ENCODE peak calls at places on chromosomes 5 and 9, in eight cellular contexts. G, A, C, B, K, L, M and F are unnamed samples.

GRCh38 chr5:28707706-28708105 is 1669.3 kb upstream of the CDH9 start:
- DNase-seq in A (peak), B (no peak), K (no peak), M (no peak), L (no peak), G (no peak), C (peak), F (no peak)

GRCh38 chr9:93041108-93041802 is 17.2 kb upstream of the SUSD3 start:
- DNase-seq in A (no peak), M (no peak), K (no peak), C (no peak), L (no peak), G (no peak), B (no peak), F (no peak)

GRCh38 chr9:87016681-87017080 is 69.4 kb upstream of the GAS1 start:
- DNase-seq in M (no peak), B (no peak), A (no peak), G (no peak), C (no peak), K (no peak), L (no peak), F (no peak)

GRCh38 chr9:77424993-77425392 is 223.1 kb downstream of the GNA14 start:
- DNase-seq in G (no peak), B (no peak), K (no peak), M (no peak), L (no peak), C (peak), A (peak), F (no peak)

GRCh38 chr5:67773439-67773988 is 442.0 kb upstream of the PIK3R1 start:
- DNase-seq in K (no peak), B (no peak), L (no peak), M (no peak), A (peak), C (peak), G (peak), F (no peak)

GRCh38 chr5:10631597-10631996 is 67.7 kb downstream of the ANKRD33B start:
- DNase-seq in K (no peak), M (peak), L (no peak), B (no peak), A (no peak), G (no peak), C (no peak), F (peak)

GRCh38 chr5:3348576-3349535 is 246.8 kb upstream of the IRX1 start:
- DNase-seq in C (no peak), A (no peak), L (peak), G (no peak), B (no peak), M (no peak), K (no peak), F (no peak)

GRCh38 chr9:92728831-92729734 is 35.5 kb downstream of the BICD2 start:
- DNase-seq in L (peak), G (peak), B (peak), C (no peak), M (peak), A (no peak), K (no peak), F (peak)

GRCh38 chr5:157915638-157916037 is 56.7 kb upstream of the CLINT1 start:
- DNase-seq in A (peak), G (no peak), L (peak), C (peak), M (no peak), K (no peak), B (no peak), F (no peak)

GRCh38 chr5:120082316-120083068 is 381.6 kb upstream of the PRR16 start:
- DNase-seq in M (no peak), B (no peak), L (no peak), K (no peak), G (no peak), C (no peak), A (no peak), F (no peak)

GRCh38 chr9:131645078-131645776 is 94.6 kb downstream of the RAPGEF1 start:
- DNase-seq in C (no peak), A (no peak), M (no peak), G (no peak), L (no peak), B (no peak), K (no peak), F (no peak)
- TF ChIP-seq CTCF in C (no peak), A (no peak), M (no peak), G (no peak), L (no peak), B (no peak), K (no peak), F (no peak)

DNA sequence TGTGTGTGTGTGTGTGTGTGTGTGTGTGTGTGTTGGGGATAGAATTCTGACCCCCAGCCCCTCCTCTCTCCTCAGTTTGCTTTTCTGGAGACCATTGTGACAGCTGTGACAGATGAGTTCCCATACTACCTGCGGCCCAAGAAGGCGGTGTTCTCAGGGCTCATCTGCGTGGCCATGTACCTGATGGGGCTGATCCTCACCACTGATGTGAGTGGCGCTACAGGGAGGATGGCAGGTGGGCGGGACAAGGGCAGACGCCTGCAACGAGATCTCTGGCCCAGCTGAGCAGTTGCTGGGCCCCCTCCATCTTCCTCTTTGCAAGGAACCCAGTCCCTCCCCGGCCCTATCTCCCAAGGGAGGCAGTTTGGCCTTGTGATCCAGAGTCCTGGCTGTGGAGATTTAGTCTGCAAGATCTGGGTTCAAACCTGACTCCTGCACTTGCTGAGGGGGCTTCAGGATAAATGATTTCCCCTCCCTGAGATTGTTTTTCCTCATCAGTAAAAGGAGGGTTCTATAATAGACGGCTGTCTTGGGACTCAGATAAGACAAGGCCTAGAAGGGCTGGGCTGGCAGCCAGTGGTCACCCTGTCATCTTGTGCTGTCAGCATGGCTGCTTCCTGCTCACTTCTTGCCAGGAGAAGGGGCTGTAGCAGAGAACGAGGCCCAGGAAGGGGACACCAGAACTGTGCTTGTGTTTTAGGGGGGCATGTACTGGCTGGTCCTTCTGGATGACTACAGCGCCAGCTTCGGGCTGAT is 14.1 kb downstream of the SLC6A7 start:
- DNase-seq in C (no peak), L (no peak), M (no peak), G (no peak), K (no peak), B (no peak), A (no peak), F (no peak)
- TF ChIP-seq CTCF in C (no peak), L (no peak), M (no peak), G (no peak), K (no peak), B (no peak), A (no peak), F (no peak)

DNA sequence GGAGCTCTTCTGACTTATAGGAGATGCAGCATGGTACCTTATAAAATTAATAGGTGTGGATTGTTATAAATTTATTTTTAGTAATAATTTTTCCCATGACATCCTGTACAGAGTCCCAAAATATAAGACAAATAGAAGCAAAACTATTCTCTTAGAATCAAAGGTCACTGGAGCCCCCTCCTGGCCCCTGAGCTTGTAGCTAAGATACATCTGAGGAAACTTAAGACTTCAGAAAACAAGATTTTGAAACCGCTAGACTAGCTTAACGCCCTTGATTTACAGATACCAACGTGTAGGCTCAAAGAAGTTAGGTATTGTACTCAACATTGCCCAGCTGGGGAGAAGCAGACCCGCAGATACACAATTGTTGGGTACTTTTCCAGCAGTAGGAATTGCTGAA is 45.7 kb upstream of the KCNN2 start:
- DNase-seq in A (no peak), B (no peak), G (peak), K (no peak), C (no peak), L (no peak), M (no peak), F (no peak)
- TF ChIP-seq CTCF in A (no peak), B (no peak), G (peak), K (no peak), C (no peak), L (no peak), M (no peak), F (no peak)

DNA sequence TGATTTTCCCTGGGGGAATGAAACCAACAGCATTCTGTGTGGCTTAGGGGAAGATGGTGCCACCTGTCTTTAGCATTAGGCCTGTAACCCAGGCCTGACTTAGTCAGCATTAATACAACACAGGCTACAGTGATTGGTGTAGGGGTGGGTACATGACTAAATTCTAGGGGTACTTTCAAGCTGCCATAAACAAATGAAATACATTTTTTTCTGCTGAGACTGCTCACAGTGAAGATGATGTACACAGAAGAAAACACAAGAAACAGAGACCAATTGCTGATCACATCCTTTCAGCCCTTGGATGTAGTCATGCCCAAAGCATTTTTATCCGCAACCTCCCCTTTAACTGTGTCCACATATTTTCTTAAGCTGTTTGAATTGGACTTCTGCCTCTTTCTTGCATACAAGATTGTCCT is 527.2 kb downstream of the KCTD16 start:
- DNase-seq in B (no peak), C (peak), M (no peak), G (no peak), L (no peak), K (peak), A (peak), F (no peak)
- TF ChIP-seq CTCF in B (peak), C (peak), M (no peak), G (no peak), L (no peak), K (no peak), A (peak), F (no peak)

GRCh38 chr5:56910123-56910951 is 941 bp downstream of the SETD9 start:
- DNase-seq in C (no peak), A (no peak), L (peak), K (no peak), G (peak), M (no peak), B (no peak), F (peak)
- TF ChIP-seq CTCF in C (no peak), A (no peak), L (no peak), K (no peak), G (no peak), M (no peak), B (no peak), F (no peak)